ENCODE peak calls at places on chromosomes 12 and 14, in six cellular contexts. X is thoracic aorta; E is colonic mucosa; T is H7; F is NCI-H1092; O is activated CD4-positive, alpha-beta T cell treated with anti-CD3 and anti-CD28 coated beads, Interleukin-2, amount 50 U/mL, for 1 hour. P is an unnamed sample.

GRCh38 chr14:64970041-64970440 is 2.1 kb downstream of the RAB15 start:
- DNase-seq in X (no peak), E (peak), T (no peak), F (no peak), O (no peak), P (no peak)

GRCh38 chr14:58697266-58697926 is 59.6 kb downstream of the DACT1 start:
- DNase-seq in X (no peak), E (no peak), T (peak), F (no peak), O (no peak), P (no peak)

GRCh38 chr12:24455811-24456210 is 493.1 kb downstream of the BCAT1 start:
- DNase-seq in X (no peak), E (no peak), T (no peak), F (no peak), O (no peak), P (no peak)

GRCh38 chr12:124303579-124304313 is 8.9 kb downstream of the RFLNA start:
- DNase-seq in X (no peak), E (no peak), T (peak), F (no peak), O (no peak), P (no peak)

GRCh38 chr12:57093412-57094193 is 4.7 kb downstream of the NAB2 start:
- DNase-seq in X (peak), E (peak), T (peak), F (no peak), O (peak), P (no peak)

GRCh38 chr12:127280393-127281275 is 986.3 kb upstream of the TMEM132C start:
- DNase-seq in X (no peak), E (peak), T (peak), F (peak), O (peak), P (no peak)

GRCh38 chr12:7642876-7643309 is 22.8 kb downstream of the APOBEC1 start:
- DNase-seq in X (no peak), E (peak), T (no peak), F (no peak), O (peak), P (no peak)

GRCh38 chr12:6928703-6929407 is 1.1 kb downstream of the ATN1 start:
- DNase-seq in X (no peak), E (no peak), T (no peak), F (no peak), O (no peak), P (no peak)

GRCh38 chr14:94342334-94342934 is 19.3 kb upstream of the SERPINA6 start:
- DNase-seq in X (peak), E (peak), T (no peak), F (peak), O (no peak), P (peak)

GRCh38 chr12:52358575-52359350 is 8.5 kb downstream of the KRT85 start:
- DNase-seq in X (no peak), E (no peak), T (no peak), F (no peak), O (no peak), P (no peak)

GRCh38 chr14:101219896-101220703 is 316.6 kb upstream of the RTL1 start:
- DNase-seq in X (no peak), E (peak), T (no peak), F (no peak), O (no peak), P (no peak)

GRCh38 chr12:33180921-33181320 is 258.7 kb downstream of the SYT10 start:
- DNase-seq in X (no peak), E (no peak), T (no peak), F (no peak), O (no peak), P (no peak)

GRCh38 chr14:49583629-49584028 is 2.6 kb downstream of the RPS29 start:
- DNase-seq in X (no peak), E (no peak), T (no peak), F (no peak), O (no peak), P (no peak)

GRCh38 chr12:57039016-57039798 is 10.7 kb downstream of the MYO1A start:
- DNase-seq in X (no peak), E (no peak), T (no peak), F (no peak), O (no peak), P (no peak)

GRCh38 chr14:102047808-102048540 is 38.9 kb downstream of the HSP90AA1 start:
- DNase-seq in X (no peak), E (no peak), T (peak), F (no peak), O (no peak), P (no peak)

GRCh38 chr12:18479266-18479665 is 217.9 kb downstream of the PIK3C2G start:
- DNase-seq in X (no peak), E (peak), T (no peak), F (no peak), O (no peak), P (no peak)

GRCh38 chr14:101960225-101960624 is 4.1 kb upstream of the DYNC1H1 start:
- DNase-seq in X (no peak), E (peak), T (peak), F (no peak), O (peak), P (no peak)

GRCh38 chr14:26896447-26896846 is 298.6 kb upstream of the NOVA1 start:
- DNase-seq in X (no peak), E (no peak), T (no peak), F (no peak), O (no peak), P (no peak)